ENCODE peak calls at places on chromosomes 12 and 14, in six cellular contexts. One of them, this sample, is unnamed.

GRCh38 chr14:61891251-61891650 is 129.0 kb downstream of the SNAPC1 start:
- DNase-seq in K562: no peak
- DNase-seq in SK-N-SH: no peak
- DNase-seq in HepG2: no peak
- DNase-seq in H1: no peak
- DNase-seq in GM12878: no peak
- DNase-seq in this sample: no peak

GRCh38 chr12:62194616-62195015 is 65.6 kb upstream of the USP15 start:
- DNase-seq in K562: no peak
- DNase-seq in SK-N-SH: no peak
- DNase-seq in HepG2: no peak
- DNase-seq in H1: no peak
- DNase-seq in GM12878: no peak
- DNase-seq in this sample: no peak

GRCh38 chr12:29796823-29797263 is 13.1 kb upstream of the TMTC1 start:
- DNase-seq in K562: no peak
- DNase-seq in SK-N-SH: no peak
- DNase-seq in HepG2: no peak
- DNase-seq in H1: no peak
- DNase-seq in GM12878: no peak
- DNase-seq in this sample: no peak

GRCh38 chr12:117350140-117350539 is 11.3 kb downstream of the NOS1 start:
- DNase-seq in K562: no peak
- DNase-seq in SK-N-SH: no peak
- DNase-seq in HepG2: no peak
- DNase-seq in H1: no peak
- DNase-seq in GM12878: no peak
- DNase-seq in this sample: no peak

GRCh38 chr14:98008381-98009113 is 1211.4 kb downstream of the VRK1 start:
- DNase-seq in K562: no peak
- DNase-seq in SK-N-SH: no peak
- DNase-seq in HepG2: no peak
- DNase-seq in H1: no peak
- DNase-seq in GM12878: no peak
- DNase-seq in this sample: no peak

GRCh38 chr14:91288876-91289275 is 44.4 kb upstream of the GPR68 start:
- DNase-seq in K562: no peak
- DNase-seq in SK-N-SH: no peak
- DNase-seq in HepG2: no peak
- DNase-seq in H1: no peak
- DNase-seq in GM12878: no peak
- DNase-seq in this sample: no peak

GRCh38 chr12:43306066-43306465 is 245.9 kb downstream of the ADAMTS20 start:
- DNase-seq in K562: no peak
- DNase-seq in SK-N-SH: no peak
- DNase-seq in HepG2: no peak
- DNase-seq in H1: no peak
- DNase-seq in GM12878: no peak
- DNase-seq in this sample: peak

GRCh38 chr12:19507823-19508222 is 68.5 kb downstream of the AEBP2 start:
- DNase-seq in K562: no peak
- DNase-seq in SK-N-SH: peak
- DNase-seq in HepG2: no peak
- DNase-seq in H1: no peak
- DNase-seq in GM12878: no peak
- DNase-seq in this sample: no peak

GRCh38 chr14:52833891-52834290 is 42.5 kb upstream of the GNPNAT1 start:
- DNase-seq in K562: no peak
- DNase-seq in SK-N-SH: peak
- DNase-seq in HepG2: no peak
- DNase-seq in H1: no peak
- DNase-seq in GM12878: no peak
- DNase-seq in this sample: no peak

GRCh38 chr12:9041321-9041720 is 52.0 kb downstream of the KLRG1 start:
- DNase-seq in K562: no peak
- DNase-seq in SK-N-SH: no peak
- DNase-seq in HepG2: no peak
- DNase-seq in H1: no peak
- DNase-seq in GM12878: no peak
- DNase-seq in this sample: no peak

GRCh38 chr12:21773263-21773741 is 1.2 kb downstream of the KCNJ8 start:
- DNase-seq in K562: peak
- DNase-seq in SK-N-SH: peak
- DNase-seq in HepG2: no peak
- DNase-seq in H1: peak
- DNase-seq in GM12878: no peak
- DNase-seq in this sample: no peak

GRCh38 chr12:52346596-52346995 is 20.7 kb downstream of the KRT85 start:
- DNase-seq in K562: no peak
- DNase-seq in SK-N-SH: no peak
- DNase-seq in HepG2: no peak
- DNase-seq in H1: no peak
- DNase-seq in GM12878: peak
- DNase-seq in this sample: no peak

GRCh38 chr12:21774358-21775129 is at the start of gene KCNJ8:
- DNase-seq in K562: peak
- DNase-seq in SK-N-SH: peak
- DNase-seq in HepG2: no peak
- DNase-seq in H1: peak
- DNase-seq in GM12878: no peak
- DNase-seq in this sample: no peak

GRCh38 chr14:94125659-94126418 is 3.6 kb downstream of the IFI27L2 start:
- DNase-seq in K562: no peak
- DNase-seq in SK-N-SH: no peak
- DNase-seq in HepG2: no peak
- DNase-seq in H1: peak
- DNase-seq in GM12878: no peak
- DNase-seq in this sample: no peak

GRCh38 chr12:42482820-42483533 is 106.6 kb downstream of the PRICKLE1 start:
- DNase-seq in K562: peak
- DNase-seq in SK-N-SH: peak
- DNase-seq in HepG2: peak
- DNase-seq in H1: peak
- DNase-seq in GM12878: no peak
- DNase-seq in this sample: peak

DNA sequence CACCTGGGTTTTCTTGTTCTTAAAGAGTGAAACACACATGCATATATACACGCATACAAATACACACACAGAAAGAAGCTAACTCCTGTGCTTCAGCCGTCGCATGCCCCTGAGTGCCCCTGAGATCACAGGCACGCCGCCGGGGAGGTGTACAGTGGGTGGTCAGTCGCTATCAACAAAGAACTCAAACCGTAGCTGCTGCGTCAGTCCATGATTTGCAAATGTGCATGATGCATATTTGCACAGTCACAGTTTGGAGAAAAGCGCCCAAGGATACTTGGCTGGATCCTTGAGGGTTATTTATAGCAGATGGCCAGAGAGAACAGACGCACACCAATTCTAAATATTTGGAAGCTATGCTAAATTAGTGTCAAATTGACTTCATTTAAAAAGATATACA is 206.9 kb downstream of the TMEM132D start:
- DNase-seq in K562: no peak
- DNase-seq in SK-N-SH: no peak
- DNase-seq in HepG2: no peak
- DNase-seq in H1: no peak
- DNase-seq in GM12878: no peak
- DNase-seq in this sample: no peak
- TF ChIP-seq GABPA in K562: no peak
- TF ChIP-seq GABPA in SK-N-SH: no peak
- TF ChIP-seq GABPA in HepG2: no peak
- TF ChIP-seq GABPA in H1: no peak
- TF ChIP-seq GABPA in GM12878: no peak
- TF ChIP-seq GABPA in this sample: no peak

GRCh38 chr14:100828448-100828834 is 2.5 kb downstream of the MEG3 start:
- DNase-seq in K562: no peak
- DNase-seq in SK-N-SH: no peak
- DNase-seq in HepG2: no peak
- DNase-seq in H1: no peak
- DNase-seq in GM12878: no peak
- DNase-seq in this sample: no peak
- H3K27ac ChIP-seq in K562: no peak
- H3K27ac ChIP-seq in SK-N-SH: no peak
- H3K27ac ChIP-seq in HepG2: no peak
- H3K27ac ChIP-seq in H1: no peak
- H3K27ac ChIP-seq in GM12878: no peak
- H3K27ac ChIP-seq in this sample: no peak

DNA sequence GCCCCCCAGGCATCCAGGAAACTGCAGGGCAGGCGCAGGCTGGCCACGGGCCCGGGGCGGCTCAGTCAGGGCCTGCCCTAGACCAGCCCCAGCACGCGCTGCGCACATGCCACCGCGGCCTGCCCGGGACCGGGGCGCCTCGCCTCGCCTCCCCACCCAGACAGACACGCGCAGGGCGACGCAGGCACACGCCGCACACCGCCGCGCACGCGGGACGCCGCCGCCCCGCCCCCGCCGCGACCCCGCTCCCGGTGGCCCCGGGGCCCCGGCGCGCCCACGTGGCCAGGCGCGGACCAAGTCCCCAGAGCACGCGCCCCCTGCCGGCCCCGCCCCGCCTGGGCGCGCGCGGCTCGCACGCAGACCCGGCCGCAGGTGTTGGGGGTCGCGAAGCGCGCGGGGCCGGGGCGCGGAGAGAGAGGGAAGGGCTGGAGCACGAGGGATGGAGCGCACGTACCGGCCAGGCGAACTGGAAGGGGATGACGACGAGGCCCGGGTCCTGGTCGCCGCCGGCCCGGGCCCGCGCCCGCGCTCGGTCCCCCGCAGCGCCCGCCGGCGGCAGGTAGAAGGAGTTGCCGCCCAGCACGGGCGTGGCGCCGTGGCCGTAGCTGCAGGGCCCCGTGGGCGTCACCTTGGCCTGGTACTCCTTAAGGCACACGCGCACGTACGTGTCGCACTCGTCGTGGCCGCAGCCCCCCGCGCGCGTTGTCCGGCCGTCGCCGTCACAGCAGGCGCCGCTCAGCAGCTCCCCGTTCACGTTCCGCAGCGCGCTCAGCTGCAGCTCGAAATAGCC is 1.1 kb downstream of the JAG2 start:
- DNase-seq in K562: peak
- DNase-seq in SK-N-SH: peak
- DNase-seq in HepG2: no peak
- DNase-seq in H1: no peak
- DNase-seq in GM12878: no peak
- DNase-seq in this sample: no peak
- H3K4me3 ChIP-seq in K562: peak
- H3K4me3 ChIP-seq in SK-N-SH: peak
- H3K4me3 ChIP-seq in HepG2: peak
- H3K4me3 ChIP-seq in H1: peak
- H3K4me3 ChIP-seq in GM12878: no peak
- H3K4me3 ChIP-seq in this sample: peak

GRCh38 chr12:67826148-67826547 is 163.1 kb upstream of the IFNG-AS1 start:
- DNase-seq in K562: no peak
- DNase-seq in SK-N-SH: no peak
- DNase-seq in HepG2: no peak
- DNase-seq in H1: no peak
- DNase-seq in GM12878: no peak
- DNase-seq in this sample: no peak
- TF ChIP-seq GABPA in K562: no peak
- TF ChIP-seq GABPA in SK-N-SH: no peak
- TF ChIP-seq GABPA in HepG2: no peak
- TF ChIP-seq GABPA in H1: no peak
- TF ChIP-seq GABPA in GM12878: no peak
- TF ChIP-seq GABPA in this sample: no peak

DNA sequence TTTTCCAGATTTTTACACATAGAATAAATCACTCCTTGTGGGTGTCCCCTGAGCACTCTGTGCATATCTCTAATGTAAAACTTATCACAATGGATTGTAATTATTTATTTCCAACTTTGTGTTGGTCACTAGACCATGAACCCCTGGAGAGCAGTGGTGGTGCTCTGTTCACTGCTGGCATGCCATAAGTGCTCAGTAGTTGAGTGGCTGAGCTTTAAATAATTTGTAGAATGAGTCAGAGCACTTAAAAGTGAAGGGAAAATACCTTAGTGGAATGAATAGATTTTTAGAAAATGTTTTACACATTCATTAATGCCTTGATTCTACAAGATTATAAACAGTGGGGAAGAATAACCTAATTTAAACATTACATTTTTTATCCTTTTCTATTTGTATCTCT is 6.3 kb downstream of the MGAT4C start:
- DNase-seq in K562: no peak
- DNase-seq in SK-N-SH: no peak
- DNase-seq in HepG2: no peak
- DNase-seq in H1: no peak
- DNase-seq in GM12878: no peak
- DNase-seq in this sample: no peak
- H3K27ac ChIP-seq in K562: no peak
- H3K27ac ChIP-seq in SK-N-SH: no peak
- H3K27ac ChIP-seq in HepG2: no peak
- H3K27ac ChIP-seq in H1: no peak
- H3K27ac ChIP-seq in GM12878: no peak
- H3K27ac ChIP-seq in this sample: no peak

GRCh38 chr14:37586783-37587428 is 8.1 kb downstream of the FOXA1 start:
- DNase-seq in K562: no peak
- DNase-seq in SK-N-SH: no peak
- DNase-seq in HepG2: no peak
- DNase-seq in H1: no peak
- DNase-seq in GM12878: no peak
- DNase-seq in this sample: no peak

GRCh38 chr14:37585101-37585479 is 10.0 kb downstream of the FOXA1 start:
- DNase-seq in K562: no peak
- DNase-seq in SK-N-SH: no peak
- DNase-seq in HepG2: no peak
- DNase-seq in H1: peak
- DNase-seq in GM12878: no peak
- DNase-seq in this sample: no peak

GRCh38 chr14:37584211-37585100 is 10.6 kb downstream of the FOXA1 start:
- DNase-seq in K562: no peak
- DNase-seq in SK-N-SH: no peak
- DNase-seq in HepG2: no peak
- DNase-seq in H1: peak
- DNase-seq in GM12878: no peak
- DNase-seq in this sample: no peak

GRCh38 chr14:37585971-37586759 is 8.9 kb downstream of the FOXA1 start:
- DNase-seq in K562: no peak
- DNase-seq in SK-N-SH: no peak
- DNase-seq in HepG2: no peak
- DNase-seq in H1: no peak
- DNase-seq in GM12878: no peak
- DNase-seq in this sample: no peak

GRCh38 chr14:37583358-37584210 is 11.5 kb downstream of the FOXA1 start:
- DNase-seq in K562: no peak
- DNase-seq in SK-N-SH: no peak
- DNase-seq in HepG2: peak
- DNase-seq in H1: no peak
- DNase-seq in GM12878: no peak
- DNase-seq in this sample: no peak
- H3K4me3 ChIP-seq in K562: no peak
- H3K4me3 ChIP-seq in SK-N-SH: no peak
- H3K4me3 ChIP-seq in HepG2: peak
- H3K4me3 ChIP-seq in H1: peak
- H3K4me3 ChIP-seq in GM12878: no peak
- H3K4me3 ChIP-seq in this sample: no peak

GRCh38 chr12:15364221-15365170 is 42.2 kb downstream of the PTPRO start:
- DNase-seq in K562: no peak
- DNase-seq in SK-N-SH: no peak
- DNase-seq in HepG2: no peak
- DNase-seq in H1: no peak
- DNase-seq in GM12878: no peak
- DNase-seq in this sample: no peak
- TF ChIP-seq GABPA in K562: no peak
- TF ChIP-seq GABPA in SK-N-SH: no peak
- TF ChIP-seq GABPA in HepG2: no peak
- TF ChIP-seq GABPA in H1: no peak
- TF ChIP-seq GABPA in GM12878: no peak
- TF ChIP-seq GABPA in this sample: no peak